ENCODE peak calls at places on chromosomes 12 and 14, in six cellular contexts. P is GM12865; K is adipocyte; M is AG04449; T is activated CD8-positive, alpha-beta memory T cell treated with anti-CD3 and anti-CD28 coated beads, Interleukin-2, amount 50 U/mL, for 48 hours; G is SW 1271. N is an unnamed sample.

GRCh38 chr12:19273482-19274330 is 144.2 kb downstream of the PLEKHA5 start:
- DNase-seq in M (peak), K (peak), P (peak), T (peak), G (peak), N (peak)

GRCh38 chr12:108495054-108495453 is 20.0 kb upstream of the FICD start:
- DNase-seq in G (no peak), M (no peak), K (peak), T (peak), P (peak), N (no peak)

GRCh38 chr12:41286426-41286825 is 98.3 kb downstream of the PDZRN4 start:
- DNase-seq in T (no peak), P (no peak), M (no peak), G (no peak), K (no peak), N (no peak)

GRCh38 chr14:71594828-71595227 is 337.4 kb upstream of the RGS6 start:
- DNase-seq in P (no peak), M (no peak), K (peak), T (no peak), G (no peak), N (no peak)

GRCh38 chr12:105920161-105920684 is 218.5 kb downstream of the NUAK1 start:
- DNase-seq in T (no peak), G (no peak), P (no peak), K (no peak), M (no peak), N (peak)

GRCh38 chr14:73887116-73887490 is 444 bp downstream of the ZNF410 start:
- DNase-seq in K (no peak), M (no peak), G (no peak), P (peak), T (no peak), N (no peak)

GRCh38 chr12:49061157-49061650 is 610 bp upstream of the KMT2D start:
- DNase-seq in K (no peak), T (no peak), P (no peak), G (no peak), M (no peak), N (no peak)

GRCh38 chr12:114293571-114294302 is 112.2 kb downstream of the TBX5 start:
- DNase-seq in K (no peak), P (no peak), G (no peak), M (no peak), T (no peak), N (no peak)

GRCh38 chr14:79369359-79370332 is 841.7 kb downstream of the DIO2 start:
- DNase-seq in P (no peak), K (peak), M (peak), T (no peak), G (no peak), N (no peak)

GRCh38 chr14:50225067-50225973 is 6.1 kb downstream of the SOS2 start:
- DNase-seq in K (peak), T (no peak), P (no peak), M (peak), G (no peak), N (no peak)